ENCODE peak calls at places on chromosomes 3 and 15, in four cellular contexts. One of them, this sample, is unnamed.

GRCh38 chr15:65055201-65055870 is 10.1 kb downstream of the SLC51B start:
- DNase-seq in iPS-NIHi11: no peak
- DNase-seq in RWPE1: no peak
- DNase-seq in Caco-2: no peak
- DNase-seq in this sample: peak

GRCh38 chr3:44929782-44930181 is 46.2 kb downstream of the ZDHHC3 start:
- DNase-seq in iPS-NIHi11: no peak
- DNase-seq in RWPE1: no peak
- DNase-seq in Caco-2: no peak
- DNase-seq in this sample: no peak

GRCh38 chr3:24616138-24616829 is 121.6 kb upstream of the THRB start:
- DNase-seq in iPS-NIHi11: no peak
- DNase-seq in RWPE1: no peak
- DNase-seq in Caco-2: no peak
- DNase-seq in this sample: no peak

GRCh38 chr15:95600884-95601283 is 729.6 kb upstream of the NR2F2 start:
- DNase-seq in iPS-NIHi11: no peak
- DNase-seq in RWPE1: no peak
- DNase-seq in Caco-2: no peak
- DNase-seq in this sample: no peak

GRCh38 chr3:66588340-66588847 is 87.6 kb upstream of the LRIG1 start:
- DNase-seq in iPS-NIHi11: no peak
- DNase-seq in RWPE1: no peak
- DNase-seq in Caco-2: no peak
- DNase-seq in this sample: no peak

GRCh38 chr3:24181256-24181655 is 236.2 kb downstream of the NR1D2 start:
- DNase-seq in iPS-NIHi11: no peak
- DNase-seq in RWPE1: no peak
- DNase-seq in Caco-2: no peak
- DNase-seq in this sample: no peak

GRCh38 chr15:42155546-42156265 is 730 bp downstream of the PLA2G4F start:
- DNase-seq in iPS-NIHi11: no peak
- DNase-seq in RWPE1: no peak
- DNase-seq in Caco-2: peak
- DNase-seq in this sample: peak

GRCh38 chr15:40286794-40287193 is 3.9 kb upstream of the ANKRD63 start:
- DNase-seq in iPS-NIHi11: no peak
- DNase-seq in RWPE1: no peak
- DNase-seq in Caco-2: no peak
- DNase-seq in this sample: no peak

GRCh38 chr15:69595009-69595825 is 142.6 kb downstream of the RPLP1 start:
- DNase-seq in iPS-NIHi11: no peak
- DNase-seq in RWPE1: no peak
- DNase-seq in Caco-2: peak
- DNase-seq in this sample: peak

GRCh38 chr3:9179826-9180763 is 69.4 kb downstream of the SRGAP3 start:
- DNase-seq in iPS-NIHi11: no peak
- DNase-seq in RWPE1: no peak
- DNase-seq in Caco-2: no peak
- DNase-seq in this sample: no peak

This sample was measured in PC-9.